ENCODE peak calls at places on chromosomes 6 and 20, in five cellular contexts. A, C, Z, M and B are unnamed samples.

GRCh38 chr6:30067460-30068139 is 602 bp downstream of the PPP1R11 start:
- DNase-seq in A (no peak), C (peak), Z (no peak), M (no peak), B (no peak)

GRCh38 chr6:45681860-45682488 is 304.2 kb upstream of the SUPT3H start:
- DNase-seq in A (peak), C (peak), Z (no peak), M (peak), B (peak)

GRCh38 chr6:143063631-143064030 is 2.9 kb downstream of the AIG1 start:
- DNase-seq in A (no peak), C (no peak), Z (no peak), M (no peak), B (no peak)

GRCh38 chr6:5290500-5290899 is 29.2 kb downstream of the FARS2 start:
- DNase-seq in A (no peak), C (no peak), Z (no peak), M (no peak), B (no peak)

GRCh38 chr6:151494235-151494950 is 576 bp downstream of the CCDC170 start:
- DNase-seq in A (peak), C (peak), Z (peak), M (peak), B (no peak)

GRCh38 chr20:9051508-9051907 is 17.4 kb upstream of the PLCB4 start:
- DNase-seq in A (no peak), C (no peak), Z (peak), M (no peak), B (no peak)

GRCh38 chr20:48584391-48585249 is 243.2 kb downstream of the PREX1 start:
- DNase-seq in A (no peak), C (no peak), Z (no peak), M (peak), B (no peak)

GRCh38 chr6:44309092-44309491 is 4.1 kb downstream of the AARS2 start:
- DNase-seq in A (no peak), C (no peak), Z (no peak), M (no peak), B (no peak)

GRCh38 chr6:134422426-134423231 is 104.7 kb upstream of the SGK1 start:
- DNase-seq in A (no peak), C (no peak), Z (peak), M (no peak), B (peak)

GRCh38 chr20:57167971-57168693 is 98.3 kb downstream of the BMP7 start:
- DNase-seq in A (no peak), C (no peak), Z (no peak), M (peak), B (no peak)

GRCh38 chr6:12419626-12420272 is 129.6 kb downstream of the EDN1 start:
- DNase-seq in A (no peak), C (no peak), Z (no peak), M (no peak), B (no peak)